ENCODE peak calls at places on chromosome 3, in six cellular contexts. One of them, this sample, is unnamed.

GRCh38 chr3:171086914-171087313 is 60.4 kb upstream of the SLC2A2 start:
- DNase-seq in neuronal stem cell: no peak
- DNase-seq in ovary: no peak
- DNase-seq in AG04450: no peak
- DNase-seq in SK-N-SH: no peak
- DNase-seq in sigmoid colon: no peak
- DNase-seq in this sample: no peak

GRCh38 chr3:76199382-76199781 is 414.0 kb upstream of the ZNF717 start:
- DNase-seq in AG04450: no peak
- DNase-seq in SK-N-SH: no peak
- DNase-seq in ovary: no peak
- DNase-seq in sigmoid colon: no peak
- DNase-seq in neuronal stem cell: no peak
- DNase-seq in this sample: no peak

GRCh38 chr3:195258449-195259145 is 12.4 kb downstream of the XXYLT1 start:
- DNase-seq in sigmoid colon: peak; percentile 76
- DNase-seq in SK-N-SH: no peak
- DNase-seq in neuronal stem cell: no peak
- DNase-seq in AG04450: no peak
- DNase-seq in ovary: peak; percentile 42
- DNase-seq in this sample: no peak

GRCh38 chr3:30256474-30256873 is 349.9 kb upstream of the TGFBR2 start:
- DNase-seq in ovary: no peak
- DNase-seq in AG04450: no peak
- DNase-seq in neuronal stem cell: no peak
- DNase-seq in sigmoid colon: no peak
- DNase-seq in SK-N-SH: no peak
- DNase-seq in this sample: no peak

GRCh38 chr3:54936561-54936960 is 8.7 kb upstream of the LRTM1 start:
- DNase-seq in SK-N-SH: no peak
- DNase-seq in ovary: no peak
- DNase-seq in sigmoid colon: no peak
- DNase-seq in neuronal stem cell: no peak
- DNase-seq in AG04450: no peak
- DNase-seq in this sample: no peak

GRCh38 chr3:99875573-99875924 is 57.9 kb downstream of the CMSS1 start:
- DNase-seq in ovary: no peak
- DNase-seq in sigmoid colon: no peak
- DNase-seq in SK-N-SH: peak; percentile 43
- DNase-seq in neuronal stem cell: peak; percentile 8
- DNase-seq in AG04450: no peak
- DNase-seq in this sample: no peak

GRCh38 chr3:141913150-141913811 is 36.8 kb downstream of the ATP1B3 start:
- DNase-seq in neuronal stem cell: no peak
- DNase-seq in sigmoid colon: no peak
- DNase-seq in AG04450: no peak
- DNase-seq in ovary: no peak
- DNase-seq in SK-N-SH: peak; percentile 58
- DNase-seq in this sample: no peak

GRCh38 chr3:171239757-171240503 is 213.4 kb upstream of the SLC2A2 start:
- DNase-seq in ovary: no peak
- DNase-seq in AG04450: no peak
- DNase-seq in SK-N-SH: no peak
- DNase-seq in neuronal stem cell: no peak
- DNase-seq in sigmoid colon: no peak
- DNase-seq in this sample: no peak

GRCh38 chr3:106068795-106069194 is 200.0 kb upstream of the CBLB start:
- DNase-seq in AG04450: no peak
- DNase-seq in SK-N-SH: no peak
- DNase-seq in ovary: peak; percentile 50
- DNase-seq in sigmoid colon: no peak
- DNase-seq in neuronal stem cell: no peak
- DNase-seq in this sample: no peak

GRCh38 chr3:68424796-68425460 is 507.4 kb downstream of the TAFA4 start:
- DNase-seq in AG04450: no peak
- DNase-seq in ovary: no peak
- DNase-seq in neuronal stem cell: no peak
- DNase-seq in SK-N-SH: no peak
- DNase-seq in sigmoid colon: no peak
- DNase-seq in this sample: no peak

GRCh38 chr3:79038057-79038456 is 729.7 kb downstream of the ROBO1 start:
- DNase-seq in AG04450: no peak
- DNase-seq in SK-N-SH: no peak
- DNase-seq in ovary: no peak
- DNase-seq in neuronal stem cell: no peak
- DNase-seq in sigmoid colon: no peak
- DNase-seq in this sample: no peak

GRCh38 chr3:191170097-191170496 is 28.9 kb upstream of the OSTN start:
- DNase-seq in ovary: no peak
- DNase-seq in SK-N-SH: no peak
- DNase-seq in neuronal stem cell: no peak
- DNase-seq in AG04450: no peak
- DNase-seq in sigmoid colon: no peak
- DNase-seq in this sample: no peak

GRCh38 chr3:166864473-166865467 is 515.3 kb downstream of the ZBBX start:
- DNase-seq in sigmoid colon: no peak
- DNase-seq in ovary: no peak
- DNase-seq in neuronal stem cell: no peak
- DNase-seq in AG04450: no peak
- DNase-seq in SK-N-SH: no peak
- DNase-seq in this sample: no peak

GRCh38 chr3:4980229-4981159 is 1.3 kb downstream of the BHLHE40 start:
- DNase-seq in sigmoid colon: peak; percentile 97
- DNase-seq in SK-N-SH: peak; percentile 82
- DNase-seq in ovary: peak; percentile 93
- DNase-seq in AG04450: peak; percentile 81
- DNase-seq in neuronal stem cell: peak; percentile 59
- DNase-seq in this sample: no peak

GRCh38 chr3:43503067-43503728 is 118.6 kb downstream of the ANO10 start:
- DNase-seq in ovary: no peak
- DNase-seq in SK-N-SH: peak; percentile 23
- DNase-seq in AG04450: no peak
- DNase-seq in sigmoid colon: no peak
- DNase-seq in neuronal stem cell: no peak
- DNase-seq in this sample: no peak

GRCh38 chr3:86942191-86942590 is 48.8 kb downstream of the VGLL3 start:
- DNase-seq in ovary: no peak
- DNase-seq in sigmoid colon: no peak
- DNase-seq in AG04450: no peak
- DNase-seq in neuronal stem cell: no peak
- DNase-seq in SK-N-SH: no peak
- DNase-seq in this sample: no peak

GRCh38 chr3:127791221-127791913 is 30.9 kb downstream of the MGLL start:
- DNase-seq in ovary: no peak
- DNase-seq in SK-N-SH: no peak
- DNase-seq in neuronal stem cell: no peak
- DNase-seq in AG04450: peak; percentile 76
- DNase-seq in sigmoid colon: peak; percentile 80
- DNase-seq in this sample: no peak

GRCh38 chr3:113051827-113052226 is 61.0 kb downstream of the GTPBP8 start:
- DNase-seq in SK-N-SH: no peak
- DNase-seq in ovary: no peak
- DNase-seq in sigmoid colon: peak; percentile 82
- DNase-seq in AG04450: no peak
- DNase-seq in neuronal stem cell: no peak
- DNase-seq in this sample: no peak

GRCh38 chr3:37556789-37557301 is 304.8 kb upstream of the CTDSPL start:
- DNase-seq in neuronal stem cell: no peak
- DNase-seq in sigmoid colon: no peak
- DNase-seq in SK-N-SH: no peak
- DNase-seq in ovary: no peak
- DNase-seq in AG04450: no peak
- DNase-seq in this sample: no peak
- H3K27ac ChIP-seq in neuronal stem cell: no peak overlapping the region
- H3K27ac ChIP-seq in sigmoid colon: peak overlapping the region; percentile 19
- H3K27ac ChIP-seq in SK-N-SH: no peak overlapping the region
- H3K27ac ChIP-seq in ovary: no peak overlapping the region
- H3K27ac ChIP-seq in AG04450: no peak overlapping the region
- H3K27ac ChIP-seq in this sample: no peak overlapping the region

GRCh38 chr3:13160619-13161018 is 87.4 kb upstream of the IQSEC1 start:
- DNase-seq in neuronal stem cell: no peak
- DNase-seq in SK-N-SH: peak; percentile 57
- DNase-seq in ovary: no peak
- DNase-seq in sigmoid colon: no peak
- DNase-seq in AG04450: no peak
- DNase-seq in this sample: no peak

GRCh38 chr3:13161771-13162535 is 88.7 kb upstream of the IQSEC1 start:
- DNase-seq in neuronal stem cell: no peak
- DNase-seq in AG04450: no peak
- DNase-seq in sigmoid colon: peak; percentile 52
- DNase-seq in ovary: no peak
- DNase-seq in SK-N-SH: no peak
- DNase-seq in this sample: no peak

GRCh38 chr3:13161021-13161759 is 88.0 kb upstream of the IQSEC1 start:
- DNase-seq in sigmoid colon: peak; percentile 44
- DNase-seq in ovary: no peak
- DNase-seq in neuronal stem cell: no peak
- DNase-seq in SK-N-SH: peak; percentile 64
- DNase-seq in AG04450: no peak
- DNase-seq in this sample: no peak

GRCh38 chr3:13163848-13164382 is 90.7 kb upstream of the IQSEC1 start:
- DNase-seq in SK-N-SH: no peak
- DNase-seq in neuronal stem cell: no peak
- DNase-seq in ovary: no peak
- DNase-seq in AG04450: no peak
- DNase-seq in sigmoid colon: peak; percentile 46
- DNase-seq in this sample: no peak

DNA sequence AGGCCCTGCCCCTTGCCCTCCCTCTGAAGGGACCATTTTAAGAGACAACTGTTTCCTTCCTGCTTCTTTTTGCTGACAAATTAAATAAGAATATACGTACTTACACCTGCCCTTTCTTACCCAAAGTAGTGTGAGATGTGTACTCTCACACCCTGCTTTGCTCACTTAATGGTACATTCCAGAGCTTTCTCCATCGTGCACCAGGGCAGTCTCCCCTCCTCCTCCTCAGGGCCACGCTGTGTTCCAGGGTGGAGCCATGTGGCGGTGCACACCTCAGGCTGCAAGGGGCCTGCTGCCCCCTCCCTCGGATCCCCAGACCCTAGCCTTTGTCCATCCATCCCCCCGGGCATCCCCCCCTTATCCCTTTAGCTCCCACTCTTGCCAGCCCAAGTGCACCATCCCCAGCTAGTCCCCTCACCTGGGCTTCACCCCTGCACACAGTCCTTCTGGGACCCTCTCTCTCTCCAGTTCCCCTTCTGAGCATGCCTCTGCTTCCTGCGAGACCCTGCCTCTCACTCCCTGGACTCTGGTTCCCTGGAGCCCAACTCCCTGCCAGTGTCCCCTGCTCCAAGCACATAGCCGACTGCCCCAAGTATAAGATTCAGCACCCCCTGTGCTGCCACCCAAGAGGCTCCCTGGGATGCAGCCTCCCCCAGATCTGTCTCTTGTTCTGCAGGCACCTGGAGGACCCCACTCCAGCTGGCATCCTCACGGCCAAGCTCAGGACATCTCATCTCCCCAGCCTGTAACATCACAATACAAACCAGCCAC is 89.5 kb upstream of the IQSEC1 start:
- DNase-seq in SK-N-SH: no peak
- DNase-seq in AG04450: no peak
- DNase-seq in sigmoid colon: peak; percentile 22
- DNase-seq in ovary: no peak
- DNase-seq in neuronal stem cell: no peak
- DNase-seq in this sample: no peak
- H3K27ac ChIP-seq in SK-N-SH: no peak overlapping the region
- H3K27ac ChIP-seq in AG04450: no peak overlapping the region
- H3K27ac ChIP-seq in sigmoid colon: no peak overlapping the region
- H3K27ac ChIP-seq in ovary: no peak overlapping the region
- H3K27ac ChIP-seq in neuronal stem cell: no peak overlapping the region
- H3K27ac ChIP-seq in this sample: no peak overlapping the region

GRCh38 chr3:140403559-140403958 is 274.3 kb upstream of the TRIM42 start:
- DNase-seq in SK-N-SH: no peak
- DNase-seq in ovary: no peak
- DNase-seq in sigmoid colon: no peak
- DNase-seq in AG04450: no peak
- DNase-seq in neuronal stem cell: no peak
- DNase-seq in this sample: no peak

GRCh38 chr3:140397847-140398246 is 280.0 kb upstream of the TRIM42 start:
- DNase-seq in SK-N-SH: no peak
- DNase-seq in ovary: no peak
- DNase-seq in AG04450: no peak
- DNase-seq in sigmoid colon: no peak
- DNase-seq in neuronal stem cell: no peak
- DNase-seq in this sample: no peak

GRCh38 chr3:140398387-140398786 is 279.5 kb upstream of the TRIM42 start:
- DNase-seq in ovary: no peak
- DNase-seq in SK-N-SH: no peak
- DNase-seq in sigmoid colon: no peak
- DNase-seq in neuronal stem cell: no peak
- DNase-seq in AG04450: no peak
- DNase-seq in this sample: no peak

GRCh38 chr3:140396110-140396509 is 281.8 kb upstream of the TRIM42 start:
- DNase-seq in ovary: no peak
- DNase-seq in SK-N-SH: no peak
- DNase-seq in neuronal stem cell: no peak
- DNase-seq in sigmoid colon: no peak
- DNase-seq in AG04450: no peak
- DNase-seq in this sample: no peak

DNA sequence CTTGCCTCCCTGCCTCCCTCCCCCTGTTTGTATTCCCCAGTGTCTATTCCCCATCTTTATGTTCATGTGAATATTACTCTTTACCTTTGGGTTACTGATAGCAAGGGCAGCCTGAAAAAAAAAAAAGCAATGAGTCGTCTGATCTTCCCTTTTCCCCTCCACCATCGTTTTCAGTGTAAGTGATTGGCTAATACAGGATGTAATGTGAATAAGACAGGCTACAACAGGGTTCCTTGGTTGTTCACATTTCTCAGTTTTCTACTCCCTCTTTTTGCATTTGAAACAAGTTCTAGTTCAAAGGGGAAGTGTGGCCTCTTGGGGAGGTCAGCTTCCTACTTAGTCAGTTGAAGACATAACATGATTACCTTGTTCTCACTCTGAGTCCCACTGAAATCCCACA is 278.0 kb upstream of the TRIM42 start:
- DNase-seq in sigmoid colon: no peak
- DNase-seq in ovary: no peak
- DNase-seq in SK-N-SH: no peak
- DNase-seq in neuronal stem cell: no peak
- DNase-seq in AG04450: no peak
- DNase-seq in this sample: no peak
- H3K27ac ChIP-seq in sigmoid colon: no peak overlapping the region
- H3K27ac ChIP-seq in ovary: no peak overlapping the region
- H3K27ac ChIP-seq in SK-N-SH: no peak overlapping the region
- H3K27ac ChIP-seq in neuronal stem cell: no peak overlapping the region
- H3K27ac ChIP-seq in AG04450: no peak overlapping the region
- H3K27ac ChIP-seq in this sample: no peak overlapping the region

DNA sequence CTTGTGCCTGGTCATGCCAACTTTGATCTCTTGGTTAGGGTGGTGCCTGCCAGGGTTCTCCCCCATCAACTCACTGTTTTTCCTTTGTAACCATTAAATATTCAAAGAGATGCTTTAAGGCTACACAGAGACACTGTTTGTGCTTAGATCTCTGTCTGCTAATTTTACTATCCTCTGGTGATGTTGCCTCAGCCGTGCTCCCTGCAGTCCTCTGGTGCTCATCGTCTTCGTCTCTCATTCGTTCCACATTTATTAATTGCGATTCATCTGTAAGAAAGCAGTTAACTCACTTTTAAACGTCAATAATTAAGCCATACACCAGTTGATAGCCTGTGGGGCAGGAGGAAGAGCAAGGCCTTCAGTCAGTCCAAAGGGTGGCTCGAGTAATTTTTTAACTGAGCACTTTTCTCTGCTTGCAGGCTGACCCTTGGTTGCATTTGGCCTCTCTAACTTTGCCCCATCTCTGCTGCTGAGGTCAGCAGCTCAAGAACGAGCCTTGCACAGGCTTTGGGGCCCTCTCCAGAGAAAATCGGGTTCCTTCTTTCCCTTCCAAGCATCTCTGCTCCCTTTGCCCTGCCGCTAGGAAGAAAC is 62.9 kb downstream of the KLF15 start:
- DNase-seq in sigmoid colon: no peak
- DNase-seq in ovary: no peak
- DNase-seq in SK-N-SH: no peak
- DNase-seq in neuronal stem cell: no peak
- DNase-seq in AG04450: no peak
- DNase-seq in this sample: no peak
- H3K27ac ChIP-seq in sigmoid colon: no peak overlapping the region
- H3K27ac ChIP-seq in ovary: no peak overlapping the region
- H3K27ac ChIP-seq in SK-N-SH: no peak overlapping the region
- H3K27ac ChIP-seq in neuronal stem cell: no peak overlapping the region
- H3K27ac ChIP-seq in AG04450: no peak overlapping the region
- H3K27ac ChIP-seq in this sample: no peak overlapping the region